ENCODE peak calls at places on chromosomes 13 and 19, in eight cellular contexts. R is esophagus squamous epithelium; D is CD8-positive, alpha-beta memory T cell; M is GM23338; X is right atrium auricular region; H is mesendoderm; K is pancreas; I is A549. W is an unnamed sample.
A peak's percentile ranks its signal among the peaks of the same experiment; 100 is the strongest.

GRCh38 chr13:50370303-50370950 is 355.2 kb downstream of the KCNRG start:
- DNase-seq in R (no peak), D (no peak), M (no peak), X (no peak), H (no peak), K (no peak), I (no peak), W (no peak)

GRCh38 chr13:113469582-113469981 is 16.3 kb upstream of the ADPRHL1 start:
- DNase-seq in R (no peak), D (no peak), M (no peak), X (no peak), H (no peak), K (no peak), I (no peak), W (no peak)

GRCh38 chr13:97339989-97340361 is 94.0 kb upstream of the RAP2A start:
- DNase-seq in R (no peak), D (no peak), M (no peak), X (no peak), H (no peak), K (no peak), I (no peak), W (peak; percentile 12)

GRCh38 chr19:3179739-3180293 is 1.2 kb downstream of the S1PR4 start:
- DNase-seq in R (no peak), D (no peak), M (no peak), X (no peak), H (no peak), K (no peak), I (no peak), W (no peak)

GRCh38 chr13:87087741-87088140 is 583.4 kb upstream of the SLITRK5 start:
- DNase-seq in R (no peak), D (no peak), M (no peak), X (no peak), H (no peak), K (no peak), I (no peak), W (peak; percentile 27)

GRCh38 chr19:7272856-7273578 is 21.2 kb downstream of the INSR start:
- DNase-seq in R (no peak), D (no peak), M (no peak), X (no peak), H (no peak), K (no peak), I (no peak), W (peak; percentile 64)

GRCh38 chr13:98927954-98928927 is 49.6 kb downstream of the DOCK9 start:
- DNase-seq in R (no peak), D (no peak), M (peak; percentile 66), X (peak; percentile 67), H (peak; percentile 91), K (no peak), I (no peak), W (peak; percentile 87)

GRCh38 chr13:31722684-31723083 is 16.6 kb upstream of the RXFP2 start:
- DNase-seq in R (no peak), D (no peak), M (no peak), X (no peak), H (no peak), K (no peak), I (no peak), W (peak; percentile 40)

GRCh38 chr13:27463500-27463899 is 13.1 kb upstream of the MTIF3 start:
- DNase-seq in R (no peak), D (no peak), M (no peak), X (no peak), H (no peak), K (no peak), I (no peak), W (no peak)

GRCh38 chr13:94063096-94063495 is 416.4 kb downstream of the DCT start:
- DNase-seq in R (no peak), D (no peak), M (no peak), X (no peak), H (no peak), K (no peak), I (no peak), W (no peak)

GRCh38 chr19:46915386-46915785 is 54.6 kb downstream of the ARHGAP35 start:
- DNase-seq in R (no peak), D (no peak), M (no peak), X (no peak), H (no peak), K (no peak), I (no peak), W (peak; percentile 39)

GRCh38 chr19:31096930-31097329 is 252.3 kb downstream of the TSHZ3 start:
- DNase-seq in R (no peak), D (no peak), M (no peak), X (no peak), H (no peak), K (no peak), I (no peak), W (no peak)

GRCh38 chr19:34994643-34995471 is 5.3 kb upstream of the GRAMD1A start:
- DNase-seq in R (no peak), D (no peak), M (no peak), X (no peak), H (no peak), K (peak; percentile 83), I (peak; percentile 94), W (no peak)

GRCh38 chr13:27573265-27573664 is 47.1 kb downstream of the LNX2 start:
- DNase-seq in R (no peak), D (no peak), M (no peak), X (no peak), H (no peak), K (no peak), I (peak; percentile 19), W (no peak)

GRCh38 chr13:37490176-37490575 is 108.4 kb downstream of the POSTN start:
- DNase-seq in R (no peak), D (no peak), M (no peak), X (no peak), H (no peak), K (no peak), I (no peak), W (no peak)

GRCh38 chr13:73765651-73766384 is 368.4 kb downstream of the KLF12 start:
- DNase-seq in R (no peak), D (peak; percentile 67), M (peak; percentile 87), X (peak; percentile 75), H (peak; percentile 95), K (peak; percentile 82), I (no peak), W (peak; percentile 91)

GRCh38 chr13:108508263-108508662 is 121.1 kb upstream of the MYO16 start:
- DNase-seq in R (no peak), D (no peak), M (peak; percentile 79), X (no peak), H (peak; percentile 76), K (no peak), I (peak; percentile 26), W (peak; percentile 39)

GRCh38 chr19:35044317-35045117 is 3.0 kb downstream of the HPN start:
- DNase-seq in R (no peak), D (peak; percentile 54), M (peak; percentile 73), X (peak; percentile 81), H (peak; percentile 72), K (peak; percentile 76), I (peak; percentile 76), W (peak; percentile 49)

GRCh38 chr13:46559272-46559805 is 6.4 kb downstream of the LRCH1 start:
- DNase-seq in R (no peak), D (no peak), M (no peak), X (no peak), H (no peak), K (no peak), I (no peak), W (no peak)

DNA sequence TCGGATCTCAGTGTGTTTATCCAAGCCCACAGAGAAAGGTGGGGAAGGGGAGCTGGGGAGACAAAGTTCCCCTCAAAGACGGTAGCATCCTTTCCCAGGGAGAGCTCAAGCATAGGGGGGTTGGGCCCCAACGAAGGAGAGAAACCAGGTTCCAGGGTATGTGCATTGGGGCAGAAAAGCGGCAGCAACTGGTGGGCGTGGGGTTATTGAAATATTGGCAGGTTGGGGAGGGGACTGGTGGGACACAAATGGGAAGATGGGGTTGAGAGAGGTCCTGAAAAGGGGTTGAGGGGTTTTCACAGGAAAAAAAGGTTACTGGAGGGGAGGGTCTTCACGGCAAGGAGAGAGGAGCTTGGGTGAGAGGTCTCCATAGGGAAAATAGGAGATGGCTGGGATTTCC is 1.0 kb downstream of the ASF1B start:
- DNase-seq in R (no peak), D (no peak), M (no peak), X (no peak), H (no peak), K (no peak), I (no peak), W (no peak)
- H3K4me3 ChIP-seq in R (no peak overlapping the region), D (peak overlapping the region; percentile 83), M (peak overlapping the region; percentile 77), X (no peak overlapping the region), H (peak overlapping the region; percentile 85), K (no peak overlapping the region), I (peak overlapping the region; percentile 62), W (peak overlapping the region; percentile 65)

GRCh38 chr13:23984541-23984940 is 87.2 kb upstream of the C1QTNF9B start:
- DNase-seq in R (no peak), D (no peak), M (no peak), X (no peak), H (no peak), K (peak; percentile 42), I (no peak), W (peak; percentile 39)
- H3K4me1 ChIP-seq in R (peaks cover 15% of the 10 kb centered on the region), D (peaks cover 9% of the 10 kb centered on the region), M (no peaks in the 10 kb centered on the region), X (no peaks in the 10 kb centered on the region), H (no peaks in the 10 kb centered on the region), K (no peaks in the 10 kb centered on the region), I (no peaks in the 10 kb centered on the region), W (no peaks in the 10 kb centered on the region)

GRCh38 chr19:927707-928401 is 2.0 kb downstream of the ARID3A start:
- DNase-seq in R (no peak), D (no peak), M (peak; percentile 54), X (no peak), H (no peak), K (peak; percentile 43), I (no peak), W (no peak)
- H3K4me3 ChIP-seq in R (no peak overlapping the region), D (no peak overlapping the region), M (peak overlapping the region; percentile 89), X (peak overlapping the region; percentile 76), H (no peak overlapping the region), K (peak overlapping the region; percentile 86), I (peak overlapping the region; percentile 91), W (peak overlapping the region; percentile 98)

GRCh38 chr19:17125052-17125727 is 49.6 kb downstream of the MYO9B start:
- DNase-seq in R (no peak), D (no peak), M (no peak), X (no peak), H (no peak), K (no peak), I (no peak), W (peak; percentile 62)

GRCh38 chr19:17125728-17126677 is 50.4 kb downstream of the MYO9B start:
- DNase-seq in R (no peak), D (peak; percentile 76), M (peak; percentile 41), X (peak; percentile 79), H (no peak), K (peak; percentile 50), I (no peak), W (no peak)

GRCh38 chr19:17121736-17122293 is 46.2 kb downstream of the MYO9B start:
- DNase-seq in R (no peak), D (no peak), M (no peak), X (no peak), H (no peak), K (no peak), I (no peak), W (no peak)

GRCh38 chr19:17123041-17123440 is 47.5 kb downstream of the MYO9B start:
- DNase-seq in R (no peak), D (no peak), M (no peak), X (no peak), H (no peak), K (no peak), I (no peak), W (no peak)

DNA sequence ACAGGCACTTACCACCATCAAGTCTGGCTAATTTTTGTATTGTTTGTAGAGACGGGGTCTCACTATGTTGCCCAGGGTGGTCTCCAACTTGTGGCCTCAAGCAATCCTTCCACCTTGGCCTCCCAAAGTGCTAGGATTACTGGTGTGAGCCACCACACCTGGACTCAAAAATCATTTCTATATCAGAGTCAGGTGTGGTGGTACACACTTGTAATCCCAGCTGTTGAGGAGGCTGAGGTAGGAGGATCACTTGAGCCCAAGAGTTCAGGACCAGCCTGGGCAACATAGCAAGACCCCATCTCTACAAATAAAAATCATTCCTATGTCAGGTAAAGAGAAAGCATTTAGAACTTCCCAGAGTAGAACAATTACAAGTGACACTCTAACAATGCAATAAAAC is 48.4 kb downstream of the MYO9B start:
- DNase-seq in R (no peak), D (no peak), M (no peak), X (no peak), H (no peak), K (no peak), I (no peak), W (no peak)
- H3K4me1 ChIP-seq in R (no peaks in the 10 kb centered on the region), D (peaks cover 41% of the 10 kb centered on the region), M (peaks cover 16% of the 10 kb centered on the region), X (no peaks in the 10 kb centered on the region), H (no peaks in the 10 kb centered on the region), K (no peaks in the 10 kb centered on the region), I (peaks cover 8% of the 10 kb centered on the region), W (peaks cover 8% of the 10 kb centered on the region)

W was measured in cardiac muscle cell.